ENCODE peak calls at places on chromosomes 2 and 18, in six cellular contexts. N is tibial artery, U is ovary, E is SK-N-SH, J is cardiac muscle cell, Q is right atrium auricular region. D is an unnamed sample. For H3K36me3, the result is how much of the 10 kb centered on the place peaks cover.

GRCh38 chr2:46066116-46066515 is 231.1 kb upstream of the EPAS1 start:
- DNase-seq in J (no peak), Q (no peak), N (no peak), E (no peak), U (no peak), D (no peak)

GRCh38 chr2:119252186-119253113 is 28.8 kb downstream of the STEAP3 start:
- DNase-seq in N (no peak), J (peak), U (no peak), E (no peak), Q (no peak), D (no peak)

GRCh38 chr2:13652531-13653313 is 936.0 kb downstream of the TRIB2 start:
- DNase-seq in J (no peak), N (no peak), Q (no peak), U (no peak), E (no peak), D (no peak)

GRCh38 chr2:157238296-157238695 is 19.2 kb upstream of the GALNT5 start:
- DNase-seq in U (no peak), N (no peak), E (no peak), Q (no peak), J (no peak), D (no peak)

GRCh38 chr2:234911271-234911670 is 40.5 kb upstream of the SH3BP4 start:
- DNase-seq in Q (no peak), N (no peak), E (no peak), J (peak), U (no peak), D (no peak)

GRCh38 chr18:39448942-39449341 is 1883.3 kb upstream of the CELF4 start:
- DNase-seq in N (no peak), J (peak), E (no peak), Q (no peak), U (no peak), D (no peak)

GRCh38 chr2:47076586-47077441 is 78.3 kb downstream of the STPG4 start:
- DNase-seq in Q (peak), J (peak), E (peak), N (peak), U (no peak), D (no peak)

GRCh38 chr2:19579466-19579865 is 221.0 kb upstream of the OSR1 start:
- DNase-seq in N (no peak), Q (no peak), J (no peak), E (no peak), U (no peak), D (no peak)

GRCh38 chr2:43024515-43024962 is 201.9 kb downstream of the ZFP36L2 start:
- DNase-seq in J (peak), E (peak), N (peak), U (peak), Q (no peak), D (peak)

GRCh38 chr2:162885281-162886070 is 46.9 kb upstream of the KCNH7 start:
- DNase-seq in J (no peak), N (no peak), U (no peak), Q (no peak), E (no peak), D (no peak)

GRCh38 chr2:220422676-220423075 is 795.2 kb downstream of the SLC4A3 start:
- DNase-seq in E (no peak), U (no peak), N (no peak), Q (no peak), J (no peak), D (no peak)

GRCh38 chr2:235085476-235085875 is 133.7 kb downstream of the SH3BP4 start:
- DNase-seq in E (no peak), N (no peak), Q (no peak), J (no peak), U (no peak), D (no peak)

GRCh38 chr2:219274392-219274921 is 4.7 kb upstream of the DNAJB2 start:
- DNase-seq in N (peak), J (peak), Q (peak), U (no peak), E (no peak), D (no peak)

GRCh38 chr2:173681891-173682655 is 283.1 kb downstream of the SP3 start:
- DNase-seq in U (no peak), E (no peak), Q (no peak), N (no peak), J (no peak), D (no peak)

GRCh38 chr18:39938678-39939077 is 2016.4 kb upstream of the PIK3C3 start:
- DNase-seq in U (no peak), J (no peak), N (no peak), E (no peak), Q (no peak), D (no peak)

GRCh38 chr18:484749-485464 is 15.6 kb downstream of the COLEC12 start:
- DNase-seq in E (no peak), J (no peak), N (no peak), Q (no peak), U (no peak), D (no peak)

GRCh38 chr2:231632559-231633142 is 40.0 kb downstream of the TEX44 start:
- DNase-seq in J (peak), U (no peak), E (no peak), Q (no peak), N (no peak), D (no peak)

GRCh38 chr2:45438872-45439665 is 172.0 kb downstream of the SRBD1 start:
- DNase-seq in J (no peak), U (no peak), N (no peak), Q (no peak), E (no peak), D (no peak)

GRCh38 chr2:12331698-12332097 is 385.0 kb upstream of the TRIB2 start:
- DNase-seq in U (no peak), J (no peak), N (no peak), E (no peak), Q (no peak), D (no peak)

GRCh38 chr2:234714711-234715110 is 217.8 kb upstream of the ARL4C start:
- DNase-seq in E (no peak), N (no peak), Q (no peak), U (no peak), J (no peak), D (no peak)

GRCh38 chr2:223737207-223737606 is 100.2 kb downstream of the AP1S3 start:
- DNase-seq in Q (no peak), U (no peak), E (no peak), N (no peak), J (no peak), D (no peak)

GRCh38 chr2:223736488-223736887 is 100.9 kb downstream of the AP1S3 start:
- DNase-seq in N (no peak), E (no peak), J (no peak), Q (no peak), U (no peak), D (no peak)

GRCh38 chr2:223734346-223734745 is 103.0 kb downstream of the AP1S3 start:
- DNase-seq in N (no peak), U (no peak), J (peak), E (no peak), Q (no peak), D (no peak)

GRCh38 chr2:223735659-223736244 is 101.6 kb downstream of the AP1S3 start:
- DNase-seq in U (no peak), E (no peak), Q (no peak), J (peak), N (no peak), D (no peak)

GRCh38 chr2:223735035-223735640 is 102.2 kb downstream of the AP1S3 start:
- DNase-seq in J (peak), Q (no peak), U (no peak), E (no peak), N (no peak), D (no peak)
- H3K27ac ChIP-seq in J (no peak), Q (no peak), U (no peak), E (peak), N (no peak), D (no peak)

DNA sequence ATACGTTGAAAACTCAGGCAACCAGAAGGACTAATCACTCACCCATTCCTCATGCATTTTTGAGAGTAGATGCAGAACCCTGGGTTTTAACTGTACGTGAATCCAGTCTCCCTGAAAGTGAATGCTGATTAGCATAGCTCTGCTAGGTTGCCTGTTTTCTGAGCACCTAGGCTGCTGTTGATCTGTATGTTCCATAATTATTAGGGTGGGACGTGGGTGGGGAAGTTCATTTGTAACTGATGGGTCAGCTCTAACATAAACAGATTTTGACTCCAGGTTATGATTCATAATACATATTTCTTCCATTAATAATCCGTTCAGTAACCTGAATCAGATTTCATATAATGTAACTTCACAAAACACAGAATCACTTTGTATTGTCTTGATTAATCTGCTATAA is 379.0 kb upstream of the FANCL start:
- DNase-seq in E (no peak), J (no peak), Q (no peak), U (no peak), N (no peak), D (no peak)
- H3K4me3 ChIP-seq in E (no peak), J (no peak), Q (no peak), U (no peak), N (no peak), D (no peak)

GRCh38 chr2:69082430-69082997 is 69.5 kb downstream of the ANTXR1 start:
- DNase-seq in U (peak), N (peak), Q (no peak), J (peak), E (no peak), D (peak)

GRCh38 chr2:69083126-69083733 is 70.3 kb downstream of the ANTXR1 start:
- DNase-seq in Q (no peak), E (no peak), J (peak), U (no peak), N (no peak), D (no peak)

GRCh38 chr2:69084492-69084891 is 71.5 kb downstream of the ANTXR1 start:
- DNase-seq in N (no peak), Q (no peak), U (no peak), J (no peak), E (no peak), D (no peak)

GRCh38 chr2:69081757-69082156 is 68.8 kb downstream of the ANTXR1 start:
- DNase-seq in J (no peak), E (no peak), U (no peak), N (no peak), Q (no peak), D (no peak)

GRCh38 chr2:69081001-69081400 is 68.0 kb downstream of the ANTXR1 start:
- DNase-seq in E (no peak), J (no peak), Q (no peak), U (no peak), N (no peak), D (no peak)
- H3K36me3 ChIP-seq in E (half or more), J (under half), Q (under half), U (under half), N (under half), D (under half)

DNA sequence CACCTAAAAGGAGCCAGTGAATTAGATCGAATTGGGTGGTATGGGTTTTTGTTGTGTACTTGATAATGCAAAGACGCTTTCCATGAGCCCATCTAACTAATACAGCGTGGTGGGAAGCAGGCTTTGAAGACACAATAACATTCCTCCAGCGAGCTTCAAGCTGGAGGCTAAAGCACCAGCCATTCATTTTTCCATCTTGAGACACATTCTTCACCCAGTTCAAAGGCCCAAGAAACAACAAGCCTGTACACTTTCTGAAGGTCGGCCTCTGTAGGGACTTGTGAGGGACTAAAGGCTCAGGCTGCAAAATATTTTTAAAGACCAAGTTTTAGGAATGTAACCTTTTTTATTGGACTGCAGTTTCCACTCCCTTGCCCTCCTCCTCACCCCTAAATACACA is 18.1 kb downstream of the IRS1 start:
- DNase-seq in J (no peak), N (no peak), U (no peak), E (no peak), Q (no peak), D (no peak)
- H3K27ac ChIP-seq in J (peak), N (peak), U (peak), E (no peak), Q (no peak), D (no peak)

DNA sequence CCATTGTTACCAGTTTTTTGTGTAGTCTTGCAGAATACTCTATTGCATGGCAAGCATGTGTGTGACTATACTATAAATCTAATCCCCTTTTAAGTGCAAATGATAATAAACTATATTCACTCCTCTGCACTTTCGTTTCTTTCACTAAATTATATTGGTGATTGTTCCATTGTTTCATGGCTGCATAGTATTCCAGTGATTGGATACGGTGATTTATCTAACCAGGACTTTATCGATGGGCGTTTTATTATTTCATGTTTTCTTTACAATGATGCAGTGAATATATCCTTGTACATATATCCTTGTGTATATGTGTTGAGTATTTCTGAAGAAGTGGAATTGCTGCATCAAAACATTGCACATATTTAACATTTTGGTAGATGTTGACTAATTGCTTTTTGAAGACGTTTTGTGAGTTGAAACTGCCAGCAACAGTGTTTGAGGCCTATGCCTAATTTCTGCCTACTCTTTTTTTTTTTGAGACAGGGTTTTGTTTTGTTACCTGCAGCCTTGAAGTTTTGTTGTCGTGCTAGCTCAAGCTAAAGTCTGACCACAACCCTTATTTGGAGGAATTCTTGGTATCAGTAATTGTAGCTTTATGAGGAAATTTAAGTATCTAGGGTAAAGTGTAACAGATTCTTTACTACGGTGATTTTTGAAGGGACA is 2.7 kb downstream of the MIB1 start:
- DNase-seq in J (no peak), Q (no peak), U (no peak), E (no peak), N (no peak), D (no peak)
- H3K4me3 ChIP-seq in J (peak), Q (no peak), U (no peak), E (no peak), N (no peak), D (peak)